ENCODE peak calls at places on chromosome 7, in nine cellular contexts. S is fibroblast of lung, G is neural crest cell, N is cardiac fibroblast, B is tibial artery, H is cardiac muscle cell, C is transverse colon, M is GM12878, K is epithelial cell of proximal tubule. V is an unnamed sample.

GRCh38 chr7:81284576-81284975 is 365.7 kb upstream of the SEMA3C start:
- DNase-seq in S (peak), M (no peak), B (no peak), K (no peak), N (peak), C (no peak), H (peak), G (no peak), V (peak)

GRCh38 chr7:64849250-64849923 is 53.7 kb upstream of the ZNF273 start:
- DNase-seq in N (peak), M (no peak), K (no peak), H (peak), S (no peak), B (no peak), C (no peak), G (no peak), V (no peak)

GRCh38 chr7:69130421-69130820 is 467.9 kb upstream of the AUTS2 start:
- DNase-seq in B (no peak), S (no peak), H (no peak), G (no peak), K (no peak), M (no peak), N (no peak), C (no peak), V (no peak)

GRCh38 chr7:117119192-117119924 is 166.1 kb downstream of the ST7 start:
- DNase-seq in B (peak), C (peak), N (peak), H (peak), S (peak), M (peak), K (no peak), G (peak), V (peak)

GRCh38 chr7:44284216-44284615 is 41.2 kb downstream of the CAMK2B start:
- DNase-seq in G (no peak), N (no peak), B (peak), S (no peak), C (peak), M (no peak), H (no peak), K (no peak), V (no peak)

GRCh38 chr7:140537750-140538482 is 58.6 kb upstream of the MKRN1 start:
- DNase-seq in M (no peak), K (no peak), N (no peak), B (no peak), S (no peak), C (no peak), H (peak), G (no peak), V (peak)

GRCh38 chr7:142685877-142686508 is 63.3 kb upstream of the PRSS1 start:
- DNase-seq in G (no peak), K (no peak), C (no peak), M (no peak), S (no peak), H (no peak), N (no peak), B (no peak), V (no peak)

GRCh38 chr7:23369100-23369499 is 70.0 kb downstream of the MALSU1 start:
- DNase-seq in S (no peak), B (no peak), H (no peak), G (no peak), N (no peak), K (no peak), C (no peak), M (no peak), V (no peak)

GRCh38 chr7:142100634-142101033 is 10.9 kb upstream of the MGAM2 start:
- DNase-seq in M (no peak), G (no peak), B (no peak), S (no peak), C (no peak), H (no peak), K (no peak), N (no peak), V (no peak)

DNA sequence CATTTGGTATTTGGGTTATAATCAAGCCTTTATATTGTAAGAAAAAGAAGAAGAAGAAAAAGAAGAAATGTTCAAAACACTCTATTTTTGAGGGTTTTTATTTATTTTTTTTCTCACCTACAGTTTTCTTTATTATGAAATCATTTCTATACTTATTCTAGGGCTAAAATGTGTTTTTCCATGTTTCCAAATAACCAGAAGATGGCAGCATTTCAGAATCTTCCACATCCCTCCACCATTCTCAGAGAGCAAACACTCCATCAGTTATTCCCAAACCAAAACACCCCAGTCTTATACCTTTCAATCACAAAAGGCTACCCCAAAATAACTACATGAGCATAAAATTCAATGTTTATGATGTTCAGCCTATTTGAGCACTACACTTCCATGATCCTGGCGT is 38.7 kb upstream of the PPP1R17 start:
- DNase-seq in B (no peak), N (peak), H (peak), C (no peak), G (no peak), M (no peak), S (no peak), K (no peak), V (peak)
- TF ChIP-seq CTCF in B (no peak), N (no peak), H (peak), C (no peak), G (peak), M (no peak), S (no peak), K (peak), V (peak)

DNA sequence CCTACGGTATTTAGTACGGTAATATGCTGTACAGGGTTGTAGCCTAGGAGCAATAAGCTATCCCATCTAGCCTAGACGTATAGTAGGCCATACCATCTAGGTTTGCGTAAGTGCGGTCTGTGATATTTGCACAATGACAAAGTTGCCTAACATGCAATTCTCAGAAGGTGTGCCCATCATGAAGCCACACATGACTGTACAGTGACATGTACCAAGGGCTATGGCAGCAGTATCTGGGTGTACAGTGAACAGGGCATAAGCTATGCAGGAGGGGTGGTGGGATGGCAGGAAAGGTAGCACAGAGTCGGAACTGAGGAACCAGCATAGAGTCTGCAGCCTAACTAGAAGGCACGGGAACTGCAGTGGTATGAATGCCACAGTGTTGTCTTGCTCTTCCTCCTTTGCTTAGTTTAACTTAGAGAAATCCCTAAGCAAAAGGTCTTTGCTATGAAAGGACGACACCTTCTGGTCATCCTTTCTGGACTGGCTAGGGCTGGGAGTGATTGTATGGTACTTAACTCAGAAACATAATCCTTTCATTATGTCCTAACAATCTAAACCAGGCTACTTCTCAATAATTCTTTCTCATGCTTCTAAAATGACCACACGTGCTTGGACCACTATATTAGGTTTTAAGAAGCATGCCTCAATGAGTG is 93.5 kb downstream of the DYNC1I1 start:
- DNase-seq in K (peak), B (no peak), N (peak), M (no peak), C (no peak), S (peak), H (peak), G (no peak), V (peak)
- TF ChIP-seq CTCF in K (peak), B (no peak), N (peak), M (no peak), C (no peak), S (peak), H (peak), G (peak), V (peak)

GRCh38 chr7:150450491-150450992 is at the start of gene GIMAP8:
- DNase-seq in G (no peak), S (no peak), M (no peak), K (no peak), C (peak), H (peak), N (no peak), B (peak), V (no peak)

GRCh38 chr7:150453892-150454291 is 3.5 kb downstream of the GIMAP8 start:
- DNase-seq in N (no peak), B (no peak), G (no peak), H (no peak), M (no peak), C (no peak), K (no peak), S (no peak), V (no peak)

GRCh38 chr7:150453186-150453585 is 2.8 kb downstream of the GIMAP8 start:
- DNase-seq in B (no peak), K (no peak), M (no peak), G (no peak), S (no peak), N (no peak), H (no peak), C (no peak), V (no peak)

GRCh38 chr7:150451097-150451793 is 815 bp downstream of the GIMAP8 start:
- DNase-seq in S (no peak), K (no peak), B (peak), C (peak), H (no peak), N (no peak), M (peak), G (no peak), V (no peak)

DNA sequence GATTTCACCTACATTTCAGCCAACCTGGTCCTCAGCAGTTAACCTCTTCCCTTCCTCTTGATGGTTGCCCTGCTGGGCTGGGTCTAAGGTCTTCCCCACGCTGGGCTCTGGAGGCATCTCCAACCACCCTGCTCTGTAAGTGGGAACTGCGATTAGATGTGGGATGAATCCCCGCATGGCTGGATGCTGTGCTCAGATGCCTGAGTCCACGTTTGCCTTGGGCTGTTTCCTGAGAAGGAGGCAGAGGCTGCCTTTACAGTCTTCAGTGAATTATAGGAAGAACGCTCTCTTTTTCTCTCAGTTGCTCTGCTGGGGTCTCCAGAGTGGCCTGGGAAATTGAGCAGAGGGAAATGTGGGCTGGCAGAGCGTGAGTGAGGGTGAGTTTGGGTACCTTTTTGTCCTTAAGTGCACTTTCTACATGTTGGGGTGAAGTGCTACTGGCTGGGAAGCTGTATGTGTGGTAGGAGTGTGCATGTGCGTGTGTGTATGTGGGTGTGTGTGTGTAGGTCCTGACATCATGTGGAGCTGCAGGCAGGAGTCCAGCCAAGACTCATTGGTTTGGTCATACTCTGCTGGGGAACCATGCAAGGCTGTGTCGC is 1.5 kb downstream of the GIMAP8 start:
- DNase-seq in N (no peak), B (no peak), S (no peak), M (no peak), H (peak), C (no peak), K (no peak), G (no peak), V (no peak)
- TF ChIP-seq CTCF in N (no peak), B (no peak), S (no peak), M (no peak), H (no peak), C (no peak), K (no peak), G (no peak), V (no peak)

DNA sequence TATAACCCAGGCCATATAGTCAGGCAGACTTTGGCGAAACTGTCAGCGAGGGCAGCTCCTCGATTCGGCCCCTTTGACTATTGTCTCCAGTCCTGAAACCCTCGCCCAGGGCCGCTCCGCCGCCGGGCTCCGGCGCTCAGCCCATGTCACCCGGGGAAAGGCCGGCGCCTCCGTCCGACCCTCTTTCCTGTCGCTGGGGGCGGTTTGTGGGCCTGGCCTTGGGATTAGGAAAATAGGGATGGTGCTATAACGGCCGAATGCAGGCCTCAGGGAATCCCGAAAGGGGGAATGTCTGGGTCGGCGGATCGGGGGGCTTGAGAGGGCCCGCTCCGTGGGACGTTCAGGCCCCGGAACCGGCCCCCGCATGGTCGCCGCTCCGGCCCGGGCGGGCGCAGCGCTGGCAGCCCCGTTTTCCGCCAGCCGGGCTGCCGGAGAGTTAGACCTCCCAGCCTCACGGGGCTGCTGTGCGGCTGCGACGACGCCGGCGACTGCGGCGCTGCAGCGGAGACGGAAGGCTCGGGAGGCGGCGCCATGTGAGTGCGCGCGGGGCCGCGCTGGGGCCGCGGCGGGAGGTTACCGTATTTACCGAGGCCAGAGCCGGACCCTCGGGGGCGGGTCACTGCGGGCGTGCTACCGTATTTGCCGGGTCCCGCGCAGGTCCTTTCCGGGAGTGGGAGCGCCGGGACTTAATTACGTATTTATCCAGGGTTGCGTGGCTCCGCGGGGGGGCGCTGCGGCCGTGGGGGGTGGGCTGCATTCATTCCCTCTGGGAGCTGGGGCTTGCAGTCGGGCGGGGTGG is 25.9 kb downstream of the ZNF775 start:
- DNase-seq in S (peak), G (peak), B (peak), N (peak), M (no peak), H (peak), C (peak), K (no peak), V (peak)
- TF ChIP-seq CTCF in S (no peak), G (peak), B (no peak), N (no peak), M (peak), H (peak), C (no peak), K (peak), V (no peak)

V was measured in fibroblast of pulmonary artery.